ENCODE peak calls at places on chromosome 14, in seven cellular contexts. One of them, this sample, is unnamed.
A peak's percentile ranks its signal among the peaks of the same experiment; 100 is the strongest.

GRCh38 chr14:95507701-95508103 is 8.7 kb downstream of the SYNE3 start:
- DNase-seq in sigmoid colon: no peak
- DNase-seq in adrenal gland: no peak
- DNase-seq in gastrocnemius medialis: peak; percentile 76
- DNase-seq in uterus: no peak
- DNase-seq in transverse colon: no peak
- DNase-seq in A549: no peak
- DNase-seq in this sample: peak; percentile 85

GRCh38 chr14:105486333-105486973 is at the start of gene CRIP1:
- DNase-seq in transverse colon: no peak
- DNase-seq in A549: no peak
- DNase-seq in adrenal gland: no peak
- DNase-seq in uterus: no peak
- DNase-seq in sigmoid colon: no peak
- DNase-seq in gastrocnemius medialis: no peak
- DNase-seq in this sample: peak; percentile 28

GRCh38 chr14:84343637-84344036 is 1186.3 kb upstream of the FLRT2 start:
- DNase-seq in uterus: no peak
- DNase-seq in A549: no peak
- DNase-seq in sigmoid colon: no peak
- DNase-seq in adrenal gland: no peak
- DNase-seq in transverse colon: no peak
- DNase-seq in gastrocnemius medialis: no peak
- DNase-seq in this sample: no peak

GRCh38 chr14:21978184-21978998 is 304.8 kb upstream of the OR4E1 start:
- DNase-seq in transverse colon: peak; percentile 25
- DNase-seq in uterus: peak; percentile 19
- DNase-seq in A549: peak; percentile 29
- DNase-seq in gastrocnemius medialis: no peak
- DNase-seq in sigmoid colon: peak; percentile 64
- DNase-seq in adrenal gland: no peak
- DNase-seq in this sample: no peak

GRCh38 chr14:98210045-98210678 is 1061.8 kb downstream of the BCL11B start:
- DNase-seq in sigmoid colon: no peak
- DNase-seq in transverse colon: no peak
- DNase-seq in uterus: no peak
- DNase-seq in A549: no peak
- DNase-seq in gastrocnemius medialis: no peak
- DNase-seq in adrenal gland: no peak
- DNase-seq in this sample: no peak

GRCh38 chr14:34051966-34052657 is 101.2 kb upstream of the EGLN3 start:
- DNase-seq in gastrocnemius medialis: no peak
- DNase-seq in transverse colon: peak; percentile 59
- DNase-seq in sigmoid colon: no peak
- DNase-seq in A549: peak; percentile 51
- DNase-seq in uterus: peak; percentile 63
- DNase-seq in adrenal gland: no peak
- DNase-seq in this sample: no peak

GRCh38 chr14:74611672-74612345 is at the start of gene LTBP2:
- DNase-seq in gastrocnemius medialis: no peak
- DNase-seq in sigmoid colon: no peak
- DNase-seq in A549: no peak
- DNase-seq in uterus: no peak
- DNase-seq in adrenal gland: no peak
- DNase-seq in transverse colon: no peak
- DNase-seq in this sample: peak; percentile 88

GRCh38 chr14:103625361-103626095 is 3.5 kb upstream of the KLC1 start:
- DNase-seq in adrenal gland: no peak
- DNase-seq in sigmoid colon: no peak
- DNase-seq in A549: no peak
- DNase-seq in transverse colon: peak; percentile 22
- DNase-seq in uterus: no peak
- DNase-seq in gastrocnemius medialis: no peak
- DNase-seq in this sample: no peak

GRCh38 chr14:92425101-92425500 is 88.5 kb upstream of the RIN3 start:
- DNase-seq in sigmoid colon: no peak
- DNase-seq in gastrocnemius medialis: no peak
- DNase-seq in adrenal gland: no peak
- DNase-seq in transverse colon: no peak
- DNase-seq in A549: no peak
- DNase-seq in uterus: no peak
- DNase-seq in this sample: no peak

GRCh38 chr14:105419305-105420091 is at the start of gene MTA1:
- DNase-seq in sigmoid colon: no peak
- DNase-seq in transverse colon: peak; percentile 54
- DNase-seq in gastrocnemius medialis: no peak
- DNase-seq in uterus: no peak
- DNase-seq in adrenal gland: peak; percentile 40
- DNase-seq in A549: no peak
- DNase-seq in this sample: peak; percentile 84

GRCh38 chr14:57493467-57494181 is at the start of gene CCDC198:
- DNase-seq in adrenal gland: no peak
- DNase-seq in transverse colon: no peak
- DNase-seq in sigmoid colon: no peak
- DNase-seq in A549: peak; percentile 25
- DNase-seq in uterus: no peak
- DNase-seq in gastrocnemius medialis: no peak
- DNase-seq in this sample: no peak

GRCh38 chr14:31965735-31966598 is 111.1 kb upstream of the ARHGAP5 start:
- DNase-seq in adrenal gland: peak; percentile 78
- DNase-seq in sigmoid colon: no peak
- DNase-seq in transverse colon: no peak
- DNase-seq in gastrocnemius medialis: no peak
- DNase-seq in uterus: no peak
- DNase-seq in A549: no peak
- DNase-seq in this sample: no peak

GRCh38 chr14:97100306-97100705 is 303.1 kb downstream of the VRK1 start:
- DNase-seq in A549: no peak
- DNase-seq in adrenal gland: no peak
- DNase-seq in sigmoid colon: no peak
- DNase-seq in uterus: no peak
- DNase-seq in gastrocnemius medialis: no peak
- DNase-seq in transverse colon: no peak
- DNase-seq in this sample: no peak

GRCh38 chr14:53955671-53956426 is 776 bp downstream of the BMP4 start:
- DNase-seq in A549: no peak
- DNase-seq in gastrocnemius medialis: peak; percentile 63
- DNase-seq in sigmoid colon: peak; percentile 93
- DNase-seq in adrenal gland: peak; percentile 59
- DNase-seq in transverse colon: peak; percentile 62
- DNase-seq in uterus: peak; percentile 83
- DNase-seq in this sample: peak; percentile 66

GRCh38 chr14:99763527-99764221 is 29.5 kb upstream of the EML1 start:
- DNase-seq in gastrocnemius medialis: no peak
- DNase-seq in adrenal gland: no peak
- DNase-seq in transverse colon: no peak
- DNase-seq in sigmoid colon: peak; percentile 55
- DNase-seq in A549: no peak
- DNase-seq in uterus: no peak
- DNase-seq in this sample: no peak
- TF ChIP-seq CTCF in gastrocnemius medialis: no peak
- TF ChIP-seq CTCF in adrenal gland: no peak
- TF ChIP-seq CTCF in transverse colon: no peak
- TF ChIP-seq CTCF in sigmoid colon: no peak
- TF ChIP-seq CTCF in A549: no peak
- TF ChIP-seq CTCF in uterus: no peak
- TF ChIP-seq CTCF in this sample: no peak

DNA sequence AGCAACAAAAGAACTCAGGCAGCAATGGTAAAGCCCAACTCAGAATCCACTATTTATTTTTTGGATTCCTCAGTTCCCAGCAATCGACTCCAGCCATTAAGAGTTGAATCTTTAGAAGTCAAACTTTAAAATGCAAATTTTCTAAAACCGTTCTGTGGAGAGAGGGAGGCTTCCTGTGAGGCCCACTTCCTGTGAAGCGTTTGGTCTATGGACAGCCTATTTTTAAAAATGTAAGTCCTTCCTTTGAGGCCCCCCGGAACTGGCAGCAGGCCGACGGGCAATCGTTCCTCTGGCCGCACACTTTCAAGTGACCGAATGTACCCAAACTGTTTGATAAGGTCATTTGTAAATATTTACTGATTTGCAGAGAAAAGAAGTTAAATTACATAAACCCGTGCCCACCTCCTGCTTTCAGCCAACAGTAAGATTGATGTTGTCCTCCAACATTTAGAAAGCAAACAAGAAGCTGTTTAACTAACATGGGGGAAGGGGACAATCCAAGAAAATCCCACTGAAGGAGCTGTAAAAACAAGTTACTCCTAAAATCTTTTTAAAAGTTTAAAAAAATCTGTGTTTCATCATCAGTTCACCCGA is 65.6 kb downstream of the FOXN3 start:
- DNase-seq in uterus: peak; percentile 34
- DNase-seq in sigmoid colon: no peak
- DNase-seq in gastrocnemius medialis: no peak
- DNase-seq in A549: no peak
- DNase-seq in adrenal gland: no peak
- DNase-seq in transverse colon: peak; percentile 35
- DNase-seq in this sample: no peak
- H3K4me3 ChIP-seq in uterus: peak overlapping the region; percentile 15
- H3K4me3 ChIP-seq in sigmoid colon: no peak overlapping the region
- H3K4me3 ChIP-seq in gastrocnemius medialis: no peak overlapping the region
- H3K4me3 ChIP-seq in A549: no peak overlapping the region
- H3K4me3 ChIP-seq in adrenal gland: peak overlapping the region; percentile 19
- H3K4me3 ChIP-seq in transverse colon: no peak overlapping the region
- H3K4me3 ChIP-seq in this sample: no peak overlapping the region

GRCh38 chr14:69768873-69769272 is 1.9 kb downstream of the SRSF5 start:
- DNase-seq in gastrocnemius medialis: no peak
- DNase-seq in sigmoid colon: no peak
- DNase-seq in A549: no peak
- DNase-seq in uterus: no peak
- DNase-seq in transverse colon: no peak
- DNase-seq in adrenal gland: no peak
- DNase-seq in this sample: peak; percentile 1

GRCh38 chr14:69766984-69767368 is at the start of gene SRSF5:
- DNase-seq in gastrocnemius medialis: peak; percentile 95
- DNase-seq in A549: peak; percentile 89
- DNase-seq in transverse colon: peak; percentile 97
- DNase-seq in uterus: peak; percentile 95
- DNase-seq in sigmoid colon: peak; percentile 99
- DNase-seq in adrenal gland: peak; percentile 95
- DNase-seq in this sample: peak; percentile 97

GRCh38 chr14:69769623-69770022 is 2.7 kb downstream of the SRSF5 start:
- DNase-seq in A549: no peak
- DNase-seq in gastrocnemius medialis: no peak
- DNase-seq in transverse colon: no peak
- DNase-seq in uterus: no peak
- DNase-seq in sigmoid colon: no peak
- DNase-seq in adrenal gland: no peak
- DNase-seq in this sample: no peak

GRCh38 chr14:69770559-69770958 is 3.6 kb downstream of the SRSF5 start:
- DNase-seq in A549: no peak
- DNase-seq in sigmoid colon: no peak
- DNase-seq in uterus: no peak
- DNase-seq in transverse colon: no peak
- DNase-seq in adrenal gland: no peak
- DNase-seq in gastrocnemius medialis: no peak
- DNase-seq in this sample: no peak

GRCh38 chr14:69767369-69767999 is 542 bp downstream of the SRSF5 start:
- DNase-seq in uterus: peak; percentile 91
- DNase-seq in A549: peak; percentile 74
- DNase-seq in sigmoid colon: peak; percentile 94
- DNase-seq in transverse colon: peak; percentile 92
- DNase-seq in gastrocnemius medialis: peak; percentile 89
- DNase-seq in adrenal gland: peak; percentile 93
- DNase-seq in this sample: peak; percentile 98
- TF ChIP-seq POLR2A in uterus: peak; percentile 93
- TF ChIP-seq POLR2A in A549: peak; percentile 88
- TF ChIP-seq POLR2A in sigmoid colon: peak; percentile 89
- TF ChIP-seq POLR2A in transverse colon: peak; percentile 65
- TF ChIP-seq POLR2A in gastrocnemius medialis: peak; percentile 77
- TF ChIP-seq POLR2A in adrenal gland: peak; percentile 69
- TF ChIP-seq POLR2A in this sample: peak; percentile 85

GRCh38 chr14:37253905-37254304 is 56.2 kb downstream of the MIPOL1 start:
- DNase-seq in transverse colon: no peak
- DNase-seq in gastrocnemius medialis: no peak
- DNase-seq in uterus: no peak
- DNase-seq in adrenal gland: no peak
- DNase-seq in sigmoid colon: no peak
- DNase-seq in A549: no peak
- DNase-seq in this sample: no peak

GRCh38 chr14:37247777-37248461 is 50.2 kb downstream of the MIPOL1 start:
- DNase-seq in adrenal gland: no peak
- DNase-seq in uterus: no peak
- DNase-seq in A549: no peak
- DNase-seq in transverse colon: no peak
- DNase-seq in sigmoid colon: no peak
- DNase-seq in gastrocnemius medialis: no peak
- DNase-seq in this sample: no peak

GRCh38 chr14:37252434-37252833 is 54.7 kb downstream of the MIPOL1 start:
- DNase-seq in adrenal gland: no peak
- DNase-seq in A549: no peak
- DNase-seq in sigmoid colon: no peak
- DNase-seq in gastrocnemius medialis: no peak
- DNase-seq in uterus: no peak
- DNase-seq in transverse colon: no peak
- DNase-seq in this sample: no peak

GRCh38 chr14:37254411-37254947 is 56.7 kb downstream of the MIPOL1 start:
- DNase-seq in adrenal gland: no peak
- DNase-seq in sigmoid colon: no peak
- DNase-seq in uterus: no peak
- DNase-seq in transverse colon: no peak
- DNase-seq in A549: no peak
- DNase-seq in gastrocnemius medialis: no peak
- DNase-seq in this sample: no peak

GRCh38 chr14:37251778-37252177 is 54.0 kb downstream of the MIPOL1 start:
- DNase-seq in A549: no peak
- DNase-seq in adrenal gland: no peak
- DNase-seq in sigmoid colon: no peak
- DNase-seq in uterus: no peak
- DNase-seq in transverse colon: no peak
- DNase-seq in gastrocnemius medialis: no peak
- DNase-seq in this sample: no peak
- TF ChIP-seq CTCF in A549: peak; percentile 26
- TF ChIP-seq CTCF in adrenal gland: no peak
- TF ChIP-seq CTCF in sigmoid colon: no peak
- TF ChIP-seq CTCF in uterus: no peak
- TF ChIP-seq CTCF in transverse colon: no peak
- TF ChIP-seq CTCF in gastrocnemius medialis: no peak
- TF ChIP-seq CTCF in this sample: no peak

GRCh38 chr14:52551205-52551604 is 1.1 kb downstream of the TXNDC16 start:
- DNase-seq in uterus: no peak
- DNase-seq in adrenal gland: no peak
- DNase-seq in transverse colon: no peak
- DNase-seq in gastrocnemius medialis: no peak
- DNase-seq in A549: no peak
- DNase-seq in sigmoid colon: no peak
- DNase-seq in this sample: no peak
- H3K4me3 ChIP-seq in uterus: peak overlapping the region; percentile 82
- H3K4me3 ChIP-seq in adrenal gland: peak overlapping the region; percentile 77
- H3K4me3 ChIP-seq in transverse colon: peak overlapping the region; percentile 87
- H3K4me3 ChIP-seq in gastrocnemius medialis: peak overlapping the region; percentile 92
- H3K4me3 ChIP-seq in A549: no peak overlapping the region
- H3K4me3 ChIP-seq in sigmoid colon: peak overlapping the region; percentile 90
- H3K4me3 ChIP-seq in this sample: no peak overlapping the region

This sample was measured in lower leg skin.